ENCODE peak calls at places on chromosomes 16 and 17, in six cellular contexts. One of them, this sample, is unnamed. For H3K36me3, the result is how much of the 10 kb centered on the place peaks cover.

GRCh38 chr16:14097182-14097951 is 26.2 kb downstream of the MRTFB start:
- DNase-seq in adrenal gland: no peak
- DNase-seq in IMR-90: no peak
- DNase-seq in prostate gland: peak
- DNase-seq in bronchial epithelial cell: peak
- DNase-seq in Peyer's patch: no peak
- DNase-seq in this sample: no peak

GRCh38 chr16:50399411-50399810 is 30.6 kb upstream of the BRD7 start:
- DNase-seq in adrenal gland: no peak
- DNase-seq in IMR-90: no peak
- DNase-seq in prostate gland: no peak
- DNase-seq in bronchial epithelial cell: no peak
- DNase-seq in Peyer's patch: no peak
- DNase-seq in this sample: no peak

GRCh38 chr16:2081201-2081600 is 33.4 kb downstream of the TSC2 start:
- DNase-seq in adrenal gland: no peak
- DNase-seq in IMR-90: no peak
- DNase-seq in prostate gland: no peak
- DNase-seq in bronchial epithelial cell: no peak
- DNase-seq in Peyer's patch: no peak
- DNase-seq in this sample: no peak

GRCh38 chr16:11392041-11392581 is 46.9 kb downstream of the RMI2 start:
- DNase-seq in adrenal gland: no peak
- DNase-seq in IMR-90: no peak
- DNase-seq in prostate gland: no peak
- DNase-seq in bronchial epithelial cell: no peak
- DNase-seq in Peyer's patch: no peak
- DNase-seq in this sample: peak

GRCh38 chr17:34858941-34859562 is 102.2 kb downstream of the CCT6B start:
- DNase-seq in adrenal gland: no peak
- DNase-seq in IMR-90: no peak
- DNase-seq in prostate gland: no peak
- DNase-seq in bronchial epithelial cell: no peak
- DNase-seq in Peyer's patch: no peak
- DNase-seq in this sample: no peak

GRCh38 chr17:237406-237955 is 56.0 kb upstream of the DOC2B start:
- DNase-seq in adrenal gland: peak
- DNase-seq in IMR-90: no peak
- DNase-seq in prostate gland: no peak
- DNase-seq in bronchial epithelial cell: no peak
- DNase-seq in Peyer's patch: no peak
- DNase-seq in this sample: peak

GRCh38 chr16:21167360-21167759 is 8.9 kb downstream of the LDAF1 start:
- DNase-seq in adrenal gland: no peak
- DNase-seq in IMR-90: peak
- DNase-seq in prostate gland: no peak
- DNase-seq in bronchial epithelial cell: peak
- DNase-seq in Peyer's patch: no peak
- DNase-seq in this sample: no peak

GRCh38 chr16:11546522-11547485 is 39.9 kb downstream of the LITAF start:
- DNase-seq in adrenal gland: no peak
- DNase-seq in IMR-90: peak
- DNase-seq in prostate gland: no peak
- DNase-seq in bronchial epithelial cell: peak
- DNase-seq in Peyer's patch: no peak
- DNase-seq in this sample: no peak

GRCh38 chr17:41462705-41463104 is 4.5 kb downstream of the KRT32 start:
- DNase-seq in adrenal gland: no peak
- DNase-seq in IMR-90: no peak
- DNase-seq in prostate gland: no peak
- DNase-seq in bronchial epithelial cell: no peak
- DNase-seq in Peyer's patch: no peak
- DNase-seq in this sample: no peak

GRCh38 chr17:41455236-41455635 is 11.9 kb downstream of the KRT32 start:
- DNase-seq in adrenal gland: no peak
- DNase-seq in IMR-90: no peak
- DNase-seq in prostate gland: no peak
- DNase-seq in bronchial epithelial cell: peak
- DNase-seq in Peyer's patch: no peak
- DNase-seq in this sample: no peak

GRCh38 chr17:41456206-41456605 is 11.0 kb downstream of the KRT32 start:
- DNase-seq in adrenal gland: no peak
- DNase-seq in IMR-90: no peak
- DNase-seq in prostate gland: no peak
- DNase-seq in bronchial epithelial cell: no peak
- DNase-seq in Peyer's patch: no peak
- DNase-seq in this sample: no peak

GRCh38 chr17:41453069-41453468 is 12.3 kb upstream of the KRT38 start:
- DNase-seq in adrenal gland: no peak
- DNase-seq in IMR-90: no peak
- DNase-seq in prostate gland: no peak
- DNase-seq in bronchial epithelial cell: no peak
- DNase-seq in Peyer's patch: no peak
- DNase-seq in this sample: no peak

GRCh38 chr17:41457656-41458055 is 9.5 kb downstream of the KRT32 start:
- DNase-seq in adrenal gland: no peak
- DNase-seq in IMR-90: no peak
- DNase-seq in prostate gland: no peak
- DNase-seq in bronchial epithelial cell: no peak
- DNase-seq in Peyer's patch: no peak
- DNase-seq in this sample: no peak
- H3K36me3 ChIP-seq in adrenal gland: under half
- H3K36me3 ChIP-seq in IMR-90: under half
- H3K36me3 ChIP-seq in prostate gland: under half
- H3K36me3 ChIP-seq in bronchial epithelial cell: under half
- H3K36me3 ChIP-seq in Peyer's patch: under half
- H3K36me3 ChIP-seq in this sample: under half

DNA sequence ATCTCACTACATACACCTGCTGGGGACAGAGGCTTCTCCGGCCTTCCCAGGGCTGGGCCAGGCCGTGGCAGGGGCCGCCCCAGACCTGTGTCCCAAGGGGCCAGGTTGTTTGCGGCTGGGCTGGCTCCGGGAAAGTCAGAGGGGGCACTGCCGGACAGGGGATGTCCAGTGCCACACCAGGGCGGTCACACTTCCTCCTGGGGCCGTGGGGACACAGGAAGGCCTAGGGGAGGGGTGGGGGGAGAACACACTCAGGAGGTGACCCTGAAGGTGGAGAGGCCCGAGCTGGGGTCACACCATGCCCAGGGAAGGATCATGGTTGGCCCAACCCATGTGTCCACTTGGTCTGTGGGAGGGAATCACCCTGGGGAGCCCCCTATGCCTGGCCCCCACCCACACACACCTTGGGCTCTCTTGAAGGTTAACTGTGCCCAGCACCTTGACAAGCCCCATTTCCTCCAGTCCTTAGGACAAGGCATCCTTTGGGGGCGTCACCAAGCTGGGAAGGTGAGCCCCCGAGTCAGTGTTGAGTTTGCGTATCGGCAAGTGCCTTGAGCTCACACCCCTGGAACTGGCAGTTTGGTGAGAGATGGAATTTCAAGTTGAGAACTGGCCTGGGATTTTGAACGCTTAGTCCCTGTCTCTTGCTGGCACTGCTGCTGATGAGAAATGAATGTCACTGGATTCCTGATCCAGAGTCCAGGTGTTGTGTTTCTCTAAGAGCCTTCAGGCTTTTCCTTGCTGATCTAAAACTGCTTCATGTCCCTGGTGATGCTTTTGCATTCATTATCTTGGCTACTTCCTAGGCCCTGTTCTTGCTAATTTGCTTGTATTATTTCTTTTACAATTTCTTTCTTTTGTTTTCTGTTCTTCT is 7.7 kb upstream of the ACTG1 start:
- DNase-seq in adrenal gland: no peak
- DNase-seq in IMR-90: no peak
- DNase-seq in prostate gland: no peak
- DNase-seq in bronchial epithelial cell: no peak
- DNase-seq in Peyer's patch: no peak
- DNase-seq in this sample: peak
- H3K4me3 ChIP-seq in adrenal gland: no peak
- H3K4me3 ChIP-seq in IMR-90: no peak
- H3K4me3 ChIP-seq in prostate gland: peak
- H3K4me3 ChIP-seq in bronchial epithelial cell: peak
- H3K4me3 ChIP-seq in Peyer's patch: peak
- H3K4me3 ChIP-seq in this sample: peak

GRCh38 chr16:55257971-55258613 is 65.9 kb upstream of the IRX6 start:
- DNase-seq in adrenal gland: peak
- DNase-seq in IMR-90: peak
- DNase-seq in prostate gland: no peak
- DNase-seq in bronchial epithelial cell: peak
- DNase-seq in Peyer's patch: peak
- DNase-seq in this sample: peak
- TF ChIP-seq CTCF in adrenal gland: peak
- TF ChIP-seq CTCF in IMR-90: peak
- TF ChIP-seq CTCF in prostate gland: no peak
- TF ChIP-seq CTCF in bronchial epithelial cell: peak
- TF ChIP-seq CTCF in Peyer's patch: no peak
- TF ChIP-seq CTCF in this sample: peak

GRCh38 chr17:39838784-39839183 is 25.3 kb downstream of the IKZF3 start:
- DNase-seq in adrenal gland: no peak
- DNase-seq in IMR-90: no peak
- DNase-seq in prostate gland: no peak
- DNase-seq in bronchial epithelial cell: no peak
- DNase-seq in Peyer's patch: no peak
- DNase-seq in this sample: no peak
- H3K36me3 ChIP-seq in adrenal gland: under half
- H3K36me3 ChIP-seq in IMR-90: under half
- H3K36me3 ChIP-seq in prostate gland: under half
- H3K36me3 ChIP-seq in bronchial epithelial cell: under half
- H3K36me3 ChIP-seq in Peyer's patch: under half
- H3K36me3 ChIP-seq in this sample: under half

GRCh38 chr17:81860756-81861568 is 627 bp upstream of the P4HB start:
- DNase-seq in adrenal gland: peak
- DNase-seq in IMR-90: peak
- DNase-seq in prostate gland: peak
- DNase-seq in bronchial epithelial cell: peak
- DNase-seq in Peyer's patch: peak
- DNase-seq in this sample: peak

GRCh38 chr17:81859906-81860755 is at the start of gene P4HB:
- DNase-seq in adrenal gland: no peak
- DNase-seq in IMR-90: no peak
- DNase-seq in prostate gland: no peak
- DNase-seq in bronchial epithelial cell: no peak
- DNase-seq in Peyer's patch: no peak
- DNase-seq in this sample: no peak

GRCh38 chr17:81858967-81859905 is 1.1 kb downstream of the P4HB start:
- DNase-seq in adrenal gland: peak
- DNase-seq in IMR-90: no peak
- DNase-seq in prostate gland: no peak
- DNase-seq in bronchial epithelial cell: no peak
- DNase-seq in Peyer's patch: no peak
- DNase-seq in this sample: no peak

GRCh38 chr17:81854974-81855774 is 5.2 kb downstream of the P4HB start:
- DNase-seq in adrenal gland: peak
- DNase-seq in IMR-90: no peak
- DNase-seq in prostate gland: no peak
- DNase-seq in bronchial epithelial cell: peak
- DNase-seq in Peyer's patch: no peak
- DNase-seq in this sample: no peak

GRCh38 chr17:81858170-81858966 is 2.0 kb downstream of the P4HB start:
- DNase-seq in adrenal gland: peak
- DNase-seq in IMR-90: no peak
- DNase-seq in prostate gland: no peak
- DNase-seq in bronchial epithelial cell: no peak
- DNase-seq in Peyer's patch: no peak
- DNase-seq in this sample: no peak
- H3K4me3 ChIP-seq in adrenal gland: no peak
- H3K4me3 ChIP-seq in IMR-90: peak
- H3K4me3 ChIP-seq in prostate gland: peak
- H3K4me3 ChIP-seq in bronchial epithelial cell: peak
- H3K4me3 ChIP-seq in Peyer's patch: peak
- H3K4me3 ChIP-seq in this sample: peak

GRCh38 chr17:72077326-72077960 is 43.4 kb upstream of the SOX9 start:
- DNase-seq in adrenal gland: no peak
- DNase-seq in IMR-90: peak
- DNase-seq in prostate gland: no peak
- DNase-seq in bronchial epithelial cell: peak
- DNase-seq in Peyer's patch: no peak
- DNase-seq in this sample: no peak
- TF ChIP-seq CTCF in adrenal gland: no peak
- TF ChIP-seq CTCF in IMR-90: no peak
- TF ChIP-seq CTCF in prostate gland: no peak
- TF ChIP-seq CTCF in bronchial epithelial cell: peak
- TF ChIP-seq CTCF in Peyer's patch: no peak
- TF ChIP-seq CTCF in this sample: no peak

DNA sequence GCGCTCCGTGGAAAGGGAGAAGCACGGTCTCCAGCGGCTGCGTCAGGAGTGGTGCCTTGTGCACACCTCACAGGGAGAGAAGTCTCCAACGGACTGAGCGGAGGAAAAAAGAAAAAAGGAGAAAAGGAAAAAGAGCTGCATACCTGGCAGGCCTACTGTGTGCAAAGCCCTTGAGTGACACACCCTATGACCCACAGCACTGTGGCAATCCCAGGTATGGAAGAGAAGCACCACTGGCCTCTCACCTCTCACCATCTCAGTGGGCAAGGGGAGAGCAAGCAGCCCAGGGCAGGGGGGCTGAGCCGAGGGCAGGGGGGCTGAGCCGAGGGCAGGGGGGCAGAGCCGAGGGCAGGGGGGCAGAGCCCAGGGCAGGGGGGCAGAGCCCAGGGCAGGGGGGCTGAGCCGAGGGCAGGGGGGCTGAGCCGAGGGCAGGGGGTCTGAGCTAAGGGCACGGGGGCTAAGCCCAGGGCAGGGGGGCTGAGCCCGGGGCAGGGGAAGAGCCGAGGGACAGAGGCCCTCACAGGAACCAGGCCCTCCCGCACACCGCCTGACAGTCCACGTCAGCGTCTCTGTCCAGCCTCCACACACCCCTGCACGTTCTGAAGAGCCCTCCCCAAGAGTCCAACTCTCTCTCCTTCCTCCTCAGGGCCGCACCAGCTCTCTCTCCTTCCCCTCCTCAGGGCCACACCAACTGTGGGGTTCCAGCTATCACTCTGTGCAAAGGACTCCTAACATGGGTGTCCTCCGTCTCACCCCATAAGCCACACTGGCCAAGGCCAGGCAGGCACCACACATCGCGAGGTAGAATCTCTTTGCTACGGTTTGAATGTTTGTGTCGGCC is 105.8 kb downstream of the ZNF778 start:
- DNase-seq in adrenal gland: peak
- DNase-seq in IMR-90: no peak
- DNase-seq in prostate gland: no peak
- DNase-seq in bronchial epithelial cell: no peak
- DNase-seq in Peyer's patch: no peak
- DNase-seq in this sample: peak
- H3K36me3 ChIP-seq in adrenal gland: under half
- H3K36me3 ChIP-seq in IMR-90: under half
- H3K36me3 ChIP-seq in prostate gland: under half
- H3K36me3 ChIP-seq in bronchial epithelial cell: under half
- H3K36me3 ChIP-seq in Peyer's patch: under half
- H3K36me3 ChIP-seq in this sample: under half

This sample was measured in lower lobe of right lung.